ENCODE peak calls at places on chromosomes 5 and 9, in seven cellular contexts. S is GM04503, K is NCI-H1694, C is left colon, G is HTR-8/SVneo, E is heart right ventricle, O is AG04450. Z is an unnamed sample.
A peak's percentile ranks its signal among the peaks of the same experiment; 100 is the strongest.

GRCh38 chr9:38120961-38121360 is 51.9 kb upstream of the SHB start:
- DNase-seq in S (no peak), K (no peak), C (no peak), G (no peak), E (no peak), O (no peak), Z (no peak)

GRCh38 chr9:95793924-95794828 is 81.3 kb upstream of the ERCC6L2 start:
- DNase-seq in S (peak; percentile 98), K (no peak), C (no peak), G (peak; percentile 46), E (no peak), O (peak; percentile 91), Z (no peak)

GRCh38 chr9:129962376-129962765 is 80.6 kb downstream of the FNBP1 start:
- DNase-seq in S (no peak), K (no peak), C (no peak), G (no peak), E (no peak), O (no peak), Z (no peak)

GRCh38 chr5:59361454-59361853 is 532.1 kb downstream of the PDE4D start:
- DNase-seq in S (no peak), K (no peak), C (no peak), G (no peak), E (no peak), O (no peak), Z (no peak)

GRCh38 chr9:100525563-100525962 is 52.3 kb upstream of the CAVIN4 start:
- DNase-seq in S (no peak), K (no peak), C (no peak), G (no peak), E (no peak), O (no peak), Z (no peak)

GRCh38 chr5:83222906-83223305 is 145.6 kb downstream of the XRCC4 start:
- DNase-seq in S (no peak), K (no peak), C (no peak), G (no peak), E (no peak), O (no peak), Z (no peak)

GRCh38 chr9:113955076-113955752 is 79.1 kb downstream of the ZNF618 start:
- DNase-seq in S (peak; percentile 58), K (no peak), C (no peak), G (peak; percentile 19), E (no peak), O (peak; percentile 41), Z (no peak)

GRCh38 chr5:132269635-132270344 is 12.3 kb downstream of the PDLIM4 start:
- DNase-seq in S (no peak), K (no peak), C (no peak), G (no peak), E (no peak), O (no peak), Z (no peak)

GRCh38 chr9:71876106-71876505 is 34.9 kb downstream of the ABHD17B start:
- DNase-seq in S (no peak), K (no peak), C (no peak), G (no peak), E (no peak), O (no peak), Z (no peak)

GRCh38 chr5:69484891-69485290 is 7.7 kb upstream of the OCLN start:
- DNase-seq in S (peak; percentile 24), K (no peak), C (no peak), G (no peak), E (no peak), O (no peak), Z (no peak)

GRCh38 chr9:88799706-88800682 is 191.3 kb upstream of the S1PR3 start:
- DNase-seq in S (no peak), K (no peak), C (no peak), G (no peak), E (no peak), O (no peak), Z (no peak)

GRCh38 chr9:34337404-34337803 is 8.0 kb downstream of the NUDT2 start:
- DNase-seq in S (no peak), K (no peak), C (no peak), G (no peak), E (no peak), O (no peak), Z (no peak)

GRCh38 chr5:31895199-31895598 is 256.3 kb downstream of the PDZD2 start:
- DNase-seq in S (no peak), K (no peak), C (no peak), G (no peak), E (no peak), O (no peak), Z (no peak)

GRCh38 chr5:128040927-128041326 is 42.6 kb upstream of the SLC12A2 start:
- DNase-seq in S (no peak), K (no peak), C (no peak), G (no peak), E (no peak), O (no peak), Z (no peak)

GRCh38 chr5:159310492-159310891 is 19.8 kb downstream of the IL12B start:
- DNase-seq in S (no peak), K (no peak), C (peak; percentile 60), G (no peak), E (no peak), O (no peak), Z (peak; percentile 59)

GRCh38 chr5:102700126-102700851 is 54.8 kb upstream of the PAM start:
- DNase-seq in S (no peak), K (peak; percentile 12), C (no peak), G (no peak), E (no peak), O (no peak), Z (no peak)

GRCh38 chr5:88380332-88380731 is 111.7 kb upstream of the TMEM161B start:
- DNase-seq in S (no peak), K (no peak), C (no peak), G (no peak), E (no peak), O (no peak), Z (no peak)

GRCh38 chr5:57834829-57835554 is 352.4 kb upstream of the ACTBL2 start:
- DNase-seq in S (no peak), K (peak; percentile 93), C (no peak), G (no peak), E (no peak), O (no peak), Z (no peak)

GRCh38 chr9:87497604-87498045 is at the start of gene DAPK1:
- DNase-seq in S (no peak), K (no peak), C (peak; percentile 67), G (peak; percentile 17), E (peak; percentile 60), O (no peak), Z (peak; percentile 69)

GRCh38 chr5:43010956-43011355 is 29.2 kb downstream of the ANXA2R start:
- DNase-seq in S (no peak), K (no peak), C (no peak), G (no peak), E (no peak), O (no peak), Z (no peak)

GRCh38 chr5:76641514-76642120 is 18.4 kb upstream of the F2RL2 start:
- DNase-seq in S (no peak), K (peak; percentile 28), C (peak; percentile 85), G (peak; percentile 36), E (no peak), O (peak; percentile 55), Z (peak; percentile 34)

GRCh38 chr5:101806410-101806809 is 489.7 kb downstream of the SLCO4C1 start:
- DNase-seq in S (no peak), K (no peak), C (no peak), G (no peak), E (no peak), O (no peak), Z (no peak)

GRCh38 chr9:114590328-114590727 is 2.8 kb downstream of the ATP6V1G1 start:
- DNase-seq in S (no peak), K (no peak), C (no peak), G (no peak), E (no peak), O (no peak), Z (no peak)

GRCh38 chr5:132190161-132190817 is 37.4 kb downstream of the P4HA2 start:
- DNase-seq in S (peak; percentile 29), K (peak; percentile 84), C (no peak), G (peak; percentile 79), E (no peak), O (peak; percentile 62), Z (no peak)

GRCh38 chr9:127779136-127779981 is 893 bp upstream of the SH2D3C start:
- DNase-seq in S (no peak), K (no peak), C (peak; percentile 51), G (no peak), E (no peak), O (no peak), Z (no peak)

GRCh38 chr5:148343049-148343413 is 7.7 kb downstream of the SPINK9 start:
- DNase-seq in S (no peak), K (no peak), C (peak; percentile 71), G (no peak), E (no peak), O (no peak), Z (no peak)

GRCh38 chr5:14039576-14039975 is 95.1 kb upstream of the DNAH5 start:
- DNase-seq in S (no peak), K (no peak), C (no peak), G (peak; percentile 49), E (no peak), O (no peak), Z (no peak)

GRCh38 chr5:9316733-9317132 is 229.1 kb downstream of the SEMA5A start:
- DNase-seq in S (no peak), K (no peak), C (no peak), G (no peak), E (no peak), O (no peak), Z (no peak)

GRCh38 chr9:129393064-129393463 is 215.0 kb upstream of the IER5L start:
- DNase-seq in S (no peak), K (no peak), C (no peak), G (no peak), E (no peak), O (no peak), Z (no peak)

GRCh38 chr9:136096505-136097001 is 1.5 kb upstream of the NACC2 start:
- DNase-seq in S (no peak), K (no peak), C (no peak), G (no peak), E (no peak), O (no peak), Z (no peak)

GRCh38 chr9:135047026-135047350 is 40.5 kb upstream of the OLFM1 start:
- DNase-seq in S (no peak), K (no peak), C (no peak), G (no peak), E (no peak), O (no peak), Z (no peak)

GRCh38 chr5:129361441-129362025 is 98.6 kb upstream of the ADAMTS19 start:
- DNase-seq in S (no peak), K (no peak), C (no peak), G (no peak), E (no peak), O (no peak), Z (no peak)

GRCh38 chr5:5838493-5838892 is 416.0 kb downstream of the ICE1 start:
- DNase-seq in S (no peak), K (no peak), C (no peak), G (no peak), E (no peak), O (no peak), Z (no peak)

GRCh38 chr9:127832248-127832647 is 22.2 kb downstream of the ENG start:
- DNase-seq in S (no peak), K (no peak), C (no peak), G (no peak), E (no peak), O (no peak), Z (no peak)

GRCh38 chr5:135458921-135459331 is 6.8 kb upstream of the TIFAB start:
- DNase-seq in S (no peak), K (no peak), C (peak; percentile 82), G (peak; percentile 52), E (no peak), O (no peak), Z (peak; percentile 89)

GRCh38 chr5:139110526-139111168 is 87.5 kb downstream of the SIL1 start:
- DNase-seq in S (no peak), K (no peak), C (no peak), G (no peak), E (no peak), O (no peak), Z (no peak)

GRCh38 chr9:137286980-137287383 is 9.5 kb downstream of the TOR4A start:
- DNase-seq in S (no peak), K (no peak), C (peak; percentile 82), G (peak; percentile 72), E (peak; percentile 53), O (no peak), Z (no peak)

GRCh38 chr5:171152382-171152781 is 156.7 kb upstream of the TLX3 start:
- DNase-seq in S (no peak), K (no peak), C (no peak), G (peak; percentile 19), E (no peak), O (no peak), Z (no peak)

Z was measured in lung.